ENCODE peak calls at places on chromosomes 6 and 20, in five cellular contexts. B is endothelial cell of umbilical vein, Z is pancreas, X is HCT116, V is uterus. M is an unnamed sample. For H3K27me3, the result is how much of the 10 kb centered on the place peaks cover.

GRCh38 chr20:32431457-32431856 is 73.3 kb downstream of the ASXL1 start:
- DNase-seq in B (no peak), Z (no peak), X (no peak), V (no peak), M (no peak)

GRCh38 chr20:58721951-58722371 is 29.4 kb downstream of the NPEPL1 start:
- DNase-seq in B (no peak), Z (no peak), X (no peak), V (peak), M (no peak)

GRCh38 chr20:25695532-25696383 is 895 bp downstream of the ZNF337 start:
- DNase-seq in B (no peak), Z (no peak), X (no peak), V (no peak), M (no peak)

GRCh38 chr20:57582029-57582378 is 21.1 kb downstream of the PCK1 start:
- DNase-seq in B (no peak), Z (no peak), X (no peak), V (no peak), M (no peak)

GRCh38 chr6:33619166-33619565 is 2.0 kb upstream of the ITPR3 start:
- DNase-seq in B (no peak), Z (no peak), X (no peak), V (no peak), M (no peak)

GRCh38 chr6:107786709-107787588 is 37.2 kb downstream of the SCML4 start:
- DNase-seq in B (no peak), Z (no peak), X (no peak), V (no peak), M (no peak)

GRCh38 chr6:4446982-4447381 is 311.6 kb upstream of the ECI2 start:
- DNase-seq in B (no peak), Z (no peak), X (no peak), V (no peak), M (no peak)

GRCh38 chr20:41509801-41510200 is 108.4 kb downstream of the CHD6 start:
- DNase-seq in B (no peak), Z (no peak), X (no peak), V (no peak), M (peak)

GRCh38 chr6:79602859-79603258 is 28.3 kb upstream of the SH3BGRL2 start:
- DNase-seq in B (no peak), Z (no peak), X (no peak), V (no peak), M (no peak)

GRCh38 chr6:105739764-105740163 is 336.9 kb upstream of the PREP start:
- DNase-seq in B (no peak), Z (no peak), X (no peak), V (no peak), M (no peak)

GRCh38 chr6:2823104-2823850 is 18.4 kb downstream of the SERPINB1 start:
- DNase-seq in B (no peak), Z (no peak), X (no peak), V (no peak), M (peak)

GRCh38 chr20:56624786-56625681 is 4.1 kb upstream of the TFAP2C start:
- DNase-seq in B (no peak), Z (no peak), X (no peak), V (no peak), M (no peak)

GRCh38 chr6:142943746-142944125 is 1.2 kb downstream of the HIVEP2 start:
- DNase-seq in B (peak), Z (no peak), X (no peak), V (peak), M (peak)

GRCh38 chr6:125357515-125358256 is 55.9 kb upstream of the HDDC2 start:
- DNase-seq in B (no peak), Z (no peak), X (no peak), V (no peak), M (peak)

GRCh38 chr6:3139090-3139903 is 18.0 kb downstream of the TUBB2A start:
- DNase-seq in B (no peak), Z (peak), X (no peak), V (peak), M (peak)

DNA sequence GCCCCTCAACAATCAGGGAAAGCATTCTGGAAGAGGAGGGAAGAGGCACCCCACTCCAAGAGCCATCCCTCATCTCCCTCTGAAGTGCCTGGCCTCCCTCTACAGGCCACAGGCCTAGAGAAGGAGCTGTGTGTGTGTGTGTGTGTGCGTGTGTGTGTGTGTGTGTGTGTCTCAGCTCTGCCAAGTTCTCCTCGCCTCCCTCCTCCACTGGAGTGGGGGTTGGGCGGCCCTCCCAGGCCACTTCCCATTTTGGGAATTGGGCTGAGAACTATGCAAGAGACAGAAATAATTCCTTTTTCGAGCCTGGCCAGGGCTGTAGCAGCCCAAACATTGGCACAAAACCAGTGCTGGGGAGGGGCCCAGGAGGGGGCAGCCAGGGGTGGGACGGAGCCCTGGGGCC is 35.7 kb downstream of the KCNB1 start:
- DNase-seq in B (no peak), Z (peak), X (no peak), V (peak), M (no peak)
- TF ChIP-seq CTCF in B (no peak), Z (no peak), X (no peak), V (peak), M (no peak)

GRCh38 chr6:153096031-153096430 is 35.1 kb downstream of the RGS17 start:
- DNase-seq in B (no peak), Z (no peak), X (no peak), V (no peak), M (no peak)
- H3K4me3 ChIP-seq in B (no peak), Z (no peak), X (no peak), V (no peak), M (no peak)

GRCh38 chr6:149962461-149963211 is 1.1 kb upstream of the ULBP1 start:
- DNase-seq in B (no peak), Z (no peak), X (no peak), V (no peak), M (no peak)

GRCh38 chr6:149965191-149966020 is 1.7 kb downstream of the ULBP1 start:
- DNase-seq in B (no peak), Z (no peak), X (no peak), V (no peak), M (no peak)

GRCh38 chr6:149964243-149965190 is 774 bp downstream of the ULBP1 start:
- DNase-seq in B (peak), Z (no peak), X (no peak), V (no peak), M (no peak)

GRCh38 chr6:149963212-149963461 is 606 bp upstream of the ULBP1 start:
- DNase-seq in B (no peak), Z (no peak), X (peak), V (no peak), M (peak)

GRCh38 chr6:149963462-149964242 is at the start of gene ULBP1:
- DNase-seq in B (peak), Z (peak), X (peak), V (peak), M (peak)
- H3K27me3 ChIP-seq in B (under half), Z (under half), X (under half), V (under half), M (under half)

GRCh38 chr6:126550323-126550722 is 210.4 kb downstream of the CENPW start:
- DNase-seq in B (no peak), Z (no peak), X (no peak), V (no peak), M (no peak)
- TF ChIP-seq CTCF in B (no peak), Z (no peak), X (peak), V (no peak), M (no peak)

GRCh38 chr20:62201173-62202082 is 18.6 kb downstream of the MTG2 start:
- DNase-seq in B (no peak), Z (no peak), X (no peak), V (no peak), M (no peak)
- H3K4me3 ChIP-seq in B (no peak), Z (no peak), X (no peak), V (no peak), M (no peak)

DNA sequence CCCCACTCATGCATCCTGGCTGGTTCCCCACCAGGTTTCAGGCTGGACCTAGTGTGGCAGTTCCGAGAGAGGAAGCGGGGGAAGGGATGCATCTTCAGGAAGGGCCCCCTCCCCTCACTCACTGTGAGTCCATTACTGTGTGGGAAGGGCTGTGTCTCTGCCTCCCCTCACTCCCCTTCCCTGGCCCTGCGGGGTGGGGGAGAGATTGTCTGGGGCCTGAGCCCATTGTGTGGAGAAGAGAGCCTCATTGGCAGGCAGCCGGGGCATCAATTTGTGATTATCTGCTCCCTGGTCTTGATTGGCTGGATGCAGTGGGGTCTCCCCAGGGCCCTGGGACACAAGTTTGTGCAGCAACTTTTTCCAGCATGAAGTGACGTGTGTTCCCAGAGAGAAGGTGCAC is 4.1 kb upstream of the MYT1 start:
- DNase-seq in B (no peak), Z (no peak), X (no peak), V (no peak), M (no peak)
- H3K27me3 ChIP-seq in B (under half), Z (under half), X (under half), V (under half), M (under half)

DNA sequence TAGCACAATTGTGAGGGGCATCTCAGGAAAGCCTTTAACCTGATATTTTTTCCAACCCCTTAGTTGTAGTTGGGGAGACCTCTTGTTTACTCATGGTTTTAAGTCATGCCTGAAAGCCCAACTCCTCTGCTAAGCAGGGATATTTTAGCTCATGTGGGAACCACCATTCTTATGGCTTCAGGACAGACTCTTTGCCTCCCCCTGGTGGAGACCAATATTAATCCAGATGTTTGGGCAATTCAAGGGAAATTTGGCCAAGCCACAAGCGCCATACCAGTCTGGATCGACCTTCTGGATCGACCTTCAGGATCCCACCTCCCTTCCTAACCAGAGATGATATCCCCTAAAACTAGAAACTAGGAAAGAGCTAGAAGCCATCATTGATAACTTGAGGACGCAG is 211.2 kb downstream of the C6orf118 start:
- DNase-seq in B (no peak), Z (no peak), X (no peak), V (no peak), M (no peak)
- TF ChIP-seq CTCF in B (no peak), Z (no peak), X (no peak), V (no peak), M (peak)

DNA sequence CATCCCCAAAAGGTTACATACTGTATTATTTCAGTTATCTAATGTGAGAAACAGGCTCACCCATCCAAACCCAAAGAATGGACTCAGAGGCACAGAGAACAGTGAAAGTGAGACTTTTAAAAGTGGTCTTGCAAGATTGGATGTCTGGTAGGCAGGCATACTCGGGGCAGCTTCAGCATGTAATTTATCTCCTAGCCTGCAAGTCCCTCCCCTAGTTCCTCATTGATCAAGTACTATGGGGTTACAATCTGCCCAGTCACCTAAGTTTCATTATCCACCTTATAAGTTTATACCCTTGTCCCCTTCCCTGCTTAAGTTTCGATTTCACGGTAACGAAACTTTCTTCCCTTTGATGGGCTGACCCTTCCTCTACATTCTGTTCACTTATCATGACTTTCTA is 20.8 kb upstream of the ZNF451 start:
- DNase-seq in B (no peak), Z (no peak), X (no peak), V (no peak), M (no peak)
- H3K4me3 ChIP-seq in B (no peak), Z (no peak), X (no peak), V (no peak), M (no peak)

DNA sequence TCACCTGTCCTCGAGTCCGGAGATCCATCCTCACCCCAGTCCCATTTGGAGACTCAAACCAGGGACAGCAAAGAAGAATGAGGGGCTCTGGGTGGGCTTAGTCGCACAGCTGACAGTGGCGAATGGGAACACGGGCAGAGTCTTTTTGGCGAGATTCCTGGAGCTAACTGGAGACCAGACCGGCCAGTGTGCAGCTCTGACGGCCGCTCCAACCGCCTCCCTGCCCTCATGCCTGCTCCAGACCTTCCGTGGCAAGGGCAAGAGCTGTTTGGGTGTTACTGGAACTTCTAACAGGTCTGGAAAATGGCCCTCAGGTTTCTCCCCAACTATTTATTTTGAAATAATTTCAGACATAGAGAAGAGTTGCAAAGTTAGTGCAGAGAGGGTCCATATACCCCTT is 75.6 kb downstream of the IRF4 start:
- DNase-seq in B (no peak), Z (no peak), X (no peak), V (no peak), M (no peak)
- H3K27me3 ChIP-seq in B (under half), Z (under half), X (under half), V (under half), M (under half)

DNA sequence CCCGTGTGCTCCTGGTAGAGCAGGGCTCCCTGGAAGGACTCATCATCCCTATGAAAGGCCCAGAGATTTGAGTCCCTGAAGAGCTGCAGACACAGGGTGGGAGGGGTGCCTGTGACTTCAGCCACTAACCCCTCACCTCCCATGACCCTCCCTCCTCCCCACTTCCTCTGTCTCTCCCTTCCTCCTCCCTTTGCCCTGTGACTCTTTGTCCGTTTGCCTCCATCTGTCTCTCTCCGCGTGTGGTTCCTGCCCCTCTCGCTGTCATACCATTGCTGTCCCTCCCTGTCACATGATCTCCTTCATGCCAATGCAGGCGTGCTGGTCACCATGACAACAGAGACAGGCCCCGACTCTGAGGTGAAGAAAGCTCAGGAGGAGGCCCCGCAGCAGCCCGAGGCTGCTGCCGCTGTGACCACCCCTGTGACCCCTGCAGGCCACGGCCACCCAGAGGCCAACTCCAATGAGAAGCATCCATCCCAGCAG is 19.0 kb downstream of the EPB41L1 start:
- DNase-seq in B (no peak), Z (no peak), X (no peak), V (no peak), M (peak)
- TF ChIP-seq CTCF in B (no peak), Z (no peak), X (no peak), V (no peak), M (no peak)

M was measured in bronchial epithelial cell.